ENCODE peak calls at places on chromosomes 16 and 17, in four cellular contexts. W is GM12878, J is HCT116, B is GM23338. T is an unnamed sample.

GRCh38 chr16:66801320-66802105 is at the start of gene TERB1:
- DNase-seq in W (no peak), J (no peak), B (peak), T (no peak)

GRCh38 chr16:2038359-2039285 is 9.0 kb downstream of the NTHL1 start:
- DNase-seq in W (no peak), J (no peak), B (no peak), T (no peak)

GRCh38 chr16:17373533-17373932 is 97.2 kb downstream of the XYLT1 start:
- DNase-seq in W (no peak), J (no peak), B (no peak), T (no peak)

GRCh38 chr16:1199342-1200013 is 25.6 kb downstream of the TPSG1 start:
- DNase-seq in W (no peak), J (no peak), B (no peak), T (no peak)

GRCh38 chr16:22665048-22665797 is 148.7 kb upstream of the HS3ST2 start:
- DNase-seq in W (no peak), J (no peak), B (no peak), T (no peak)

GRCh38 chr16:28895609-28896008 is 17.3 kb downstream of the ATP2A1 start:
- DNase-seq in W (no peak), J (no peak), B (no peak), T (no peak)

GRCh38 chr17:58301504-58302150 is 20.9 kb upstream of the MPO start:
- DNase-seq in W (no peak), J (no peak), B (no peak), T (no peak)

GRCh38 chr17:75783069-75783783 is 1.4 kb upstream of the UNK start:
- DNase-seq in W (peak), J (peak), B (peak), T (no peak)

GRCh38 chr16:68116256-68116853 is 31.2 kb downstream of the NFATC3 start:
- DNase-seq in W (no peak), J (no peak), B (no peak), T (no peak)

GRCh38 chr17:72122668-72123495 is 2.1 kb downstream of the SOX9 start:
- DNase-seq in W (no peak), J (no peak), B (peak), T (no peak)

GRCh38 chr17:56292010-56292409 is 138.7 kb downstream of the ANKFN1 start:
- DNase-seq in W (no peak), J (no peak), B (no peak), T (no peak)

GRCh38 chr17:30599424-30600061 is 122.3 kb downstream of the GOSR1 start:
- DNase-seq in W (peak), J (no peak), B (peak), T (no peak)

GRCh38 chr16:15915555-15916081 is 27.2 kb upstream of the CEP20 start:
- DNase-seq in W (no peak), J (no peak), B (no peak), T (no peak)

GRCh38 chr17:39787743-39788484 is 50.2 kb downstream of the GRB7 start:
- DNase-seq in W (no peak), J (no peak), B (peak), T (no peak)

GRCh38 chr16:85990861-85991301 is 91.9 kb downstream of the IRF8 start:
- DNase-seq in W (peak), J (no peak), B (no peak), T (no peak)

GRCh38 chr17:51668155-51668962 is 408.0 kb downstream of the UTP18 start:
- DNase-seq in W (no peak), J (no peak), B (no peak), T (no peak)

GRCh38 chr17:20223808-20224328 is 214.7 kb downstream of the SPECC1 start:
- DNase-seq in W (no peak), J (no peak), B (no peak), T (no peak)

GRCh38 chr17:62110923-62111484 is 45.9 kb upstream of the MED13 start:
- DNase-seq in W (no peak), J (no peak), B (no peak), T (no peak)

GRCh38 chr16:77674888-77675287 is 47.4 kb upstream of the NUDT7 start:
- DNase-seq in W (no peak), J (no peak), B (no peak), T (no peak)

GRCh38 chr16:89009343-89010209 is 32.6 kb upstream of the CBFA2T3 start:
- DNase-seq in W (no peak), J (no peak), B (peak), T (no peak)

GRCh38 chr17:37488009-37488604 is 1.6 kb upstream of the DUSP14 start:
- DNase-seq in W (no peak), J (peak), B (peak), T (peak)

GRCh38 chr16:11637320-11637719 is 30.9 kb upstream of the SNN start:
- DNase-seq in W (no peak), J (no peak), B (no peak), T (no peak)

GRCh38 chr16:83305092-83305491 is 502.7 kb upstream of the HSBP1 start:
- DNase-seq in W (no peak), J (no peak), B (no peak), T (no peak)

GRCh38 chr17:21495281-21495680 is 119.1 kb downstream of the KCNJ12 start:
- DNase-seq in W (no peak), J (no peak), B (no peak), T (no peak)

GRCh38 chr16:67490330-67491096 is 7.2 kb upstream of the AGRP start:
- DNase-seq in W (no peak), J (no peak), B (no peak), T (no peak)

GRCh38 chr16:30369091-30369937 is 980 bp downstream of the TBC1D10B start:
- DNase-seq in W (no peak), J (no peak), B (peak), T (no peak)

DNA sequence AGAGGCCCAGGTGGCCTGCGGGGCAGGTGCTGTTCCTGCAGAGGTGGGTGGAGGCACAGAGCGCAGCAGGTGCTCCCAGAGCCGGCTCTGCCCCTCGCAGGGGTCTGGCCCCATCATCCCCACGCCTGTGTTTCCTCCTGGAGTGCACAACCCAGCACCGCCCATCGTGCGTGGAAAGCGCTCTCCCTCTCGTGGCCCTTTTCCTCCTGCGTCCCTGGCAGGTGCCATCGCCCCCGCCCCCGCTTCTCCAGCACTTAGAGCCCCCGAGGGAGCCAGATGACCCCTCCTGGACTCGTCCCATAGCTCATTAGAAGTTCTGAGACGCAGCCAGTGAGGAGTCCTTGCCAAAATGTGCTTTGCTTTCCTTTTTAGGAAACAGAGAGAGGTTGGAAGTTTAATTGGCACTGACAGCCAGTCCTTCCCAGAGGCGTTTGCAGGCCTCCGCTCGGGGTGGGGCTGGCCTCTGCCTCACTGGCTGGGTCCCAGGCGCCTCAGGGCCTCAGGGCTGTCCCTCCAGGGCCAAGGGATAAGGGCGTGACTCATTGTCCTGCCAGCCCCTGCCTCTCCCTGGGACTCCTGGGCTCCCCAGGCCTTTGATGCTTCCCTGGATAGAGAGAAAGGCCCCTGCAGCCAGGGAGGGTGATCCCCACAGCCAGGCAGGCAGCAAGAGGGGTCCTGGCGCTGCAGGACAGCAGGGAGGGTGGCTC is 32.2 kb upstream of the CHMP6 start:
- DNase-seq in W (no peak), J (no peak), B (no peak), T (peak)
- TF ChIP-seq POLR2AphosphoS5 in W (no peak), J (no peak), B (no peak), T (peak)

GRCh38 chr16:49112754-49113153 is 168.9 kb downstream of the CBLN1 start:
- DNase-seq in W (no peak), J (no peak), B (no peak), T (no peak)
- TF ChIP-seq POLR2AphosphoS5 in W (no peak), J (no peak), B (no peak), T (no peak)

GRCh38 chr17:77453613-77454559 is 313.1 kb downstream of the SEC14L1 start:
- DNase-seq in W (no peak), J (no peak), B (no peak), T (peak)
- TF ChIP-seq POLR2AphosphoS5 in W (peak), J (no peak), B (no peak), T (peak)

GRCh38 chr17:77498056-77498785 is 357.5 kb downstream of the SEC14L1 start:
- DNase-seq in W (no peak), J (no peak), B (no peak), T (no peak)
- TF ChIP-seq POLR2AphosphoS5 in W (peak), J (no peak), B (no peak), T (no peak)

GRCh38 chr17:42190491-42191180 is 3.7 kb downstream of the GHDC start:
- DNase-seq in W (no peak), J (no peak), B (no peak), T (no peak)
- TF ChIP-seq POLR2AphosphoS5 in W (no peak), J (no peak), B (no peak), T (no peak)

GRCh38 chr17:35374766-35375344 is 1.4 kb upstream of the SLFN11 start:
- DNase-seq in W (peak), J (no peak), B (no peak), T (no peak)

GRCh38 chr17:35373984-35374765 is 754 bp upstream of the SLFN11 start:
- DNase-seq in W (no peak), J (no peak), B (peak), T (peak)

GRCh38 chr17:35371934-35372333 is 1.5 kb downstream of the SLFN11 start:
- DNase-seq in W (no peak), J (no peak), B (no peak), T (no peak)

GRCh38 chr17:35372846-35373531 is 432 bp downstream of the SLFN11 start:
- DNase-seq in W (no peak), J (no peak), B (peak), T (peak)

DNA sequence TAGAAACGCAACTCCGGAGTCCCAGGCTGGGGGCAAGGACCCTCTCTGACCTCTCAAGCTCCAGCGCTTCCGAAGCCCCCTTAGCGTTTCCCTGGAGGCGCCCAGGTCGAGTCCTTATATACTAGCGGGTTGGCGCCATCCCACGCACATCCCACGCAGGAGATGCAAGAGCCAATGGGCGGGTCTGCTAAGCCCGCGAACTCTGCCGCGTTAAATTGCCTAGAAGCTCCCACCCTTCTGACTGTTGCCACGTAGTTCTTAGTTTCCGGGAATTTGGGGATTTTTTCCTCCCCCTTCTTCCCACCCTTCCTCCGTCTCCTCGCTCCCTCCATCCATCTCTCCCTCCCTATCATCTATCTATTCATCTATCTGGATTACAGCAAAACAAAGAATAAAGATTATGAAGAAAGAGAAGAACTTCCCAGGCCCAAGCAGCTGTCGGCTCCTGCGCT is at the start of gene SLFN11:
- DNase-seq in W (peak), J (no peak), B (peak), T (peak)
- TF ChIP-seq POLR2AphosphoS5 in W (peak), J (no peak), B (no peak), T (peak)

GRCh38 chr17:6668727-6669425 is 17.3 kb downstream of the C17orf100 start:
- DNase-seq in W (no peak), J (no peak), B (no peak), T (no peak)

GRCh38 chr17:6667516-6667915 is 16.0 kb downstream of the C17orf100 start:
- DNase-seq in W (no peak), J (no peak), B (no peak), T (no peak)

GRCh38 chr17:6669479-6670212 is 18.1 kb downstream of the C17orf100 start:
- DNase-seq in W (no peak), J (peak), B (no peak), T (no peak)

GRCh38 chr17:6666557-6666956 is 15.0 kb downstream of the C17orf100 start:
- DNase-seq in W (no peak), J (no peak), B (no peak), T (no peak)

GRCh38 chr17:6668219-6668618 is 16.7 kb downstream of the C17orf100 start:
- DNase-seq in W (no peak), J (no peak), B (no peak), T (no peak)
- TF ChIP-seq POLR2AphosphoS5 in W (no peak), J (no peak), B (no peak), T (no peak)